ENCODE peak calls at places on chromosomes 12 and 14, in eight cellular contexts. X, V, R, G, C, D, L and W are unnamed samples. For H3K36me3 and H3K4me1, the result is how much of the 10 kb centered on the place peaks cover.

GRCh38 chr14:75063013-75063412 is 811 bp downstream of the ACYP1 start:
- DNase-seq in X (no peak), V (no peak), R (no peak), G (no peak), C (no peak), D (no peak), L (no peak), W (no peak)

GRCh38 chr12:111635524-111635923 is 36.4 kb upstream of the ATXN2 start:
- DNase-seq in X (no peak), V (no peak), R (peak), G (no peak), C (no peak), D (no peak), L (no peak), W (no peak)

GRCh38 chr12:94536040-94536965 is 76.6 kb upstream of the CEP83 start:
- DNase-seq in X (peak), V (no peak), R (no peak), G (no peak), C (no peak), D (no peak), L (no peak), W (no peak)

GRCh38 chr12:3490848-3491382 is at the start of gene PRMT8:
- DNase-seq in X (no peak), V (no peak), R (peak), G (no peak), C (peak), D (no peak), L (no peak), W (no peak)

GRCh38 chr14:39241637-39242036 is 7.9 kb downstream of the MIA2 start:
- DNase-seq in X (no peak), V (no peak), R (peak), G (no peak), C (no peak), D (no peak), L (no peak), W (no peak)

GRCh38 chr12:4645023-4645422 is 3.8 kb downstream of the AKAP3 start:
- DNase-seq in X (no peak), V (no peak), R (no peak), G (no peak), C (peak), D (no peak), L (no peak), W (no peak)

GRCh38 chr14:65230287-65230728 is 128.0 kb upstream of the MAX start:
- DNase-seq in X (peak), V (no peak), R (peak), G (no peak), C (no peak), D (peak), L (no peak), W (no peak)

GRCh38 chr14:71675902-71676291 is 256.3 kb upstream of the RGS6 start:
- DNase-seq in X (no peak), V (no peak), R (peak), G (no peak), C (no peak), D (no peak), L (no peak), W (no peak)

GRCh38 chr12:54251667-54252284 is 28.1 kb downstream of the CBX5 start:
- DNase-seq in X (no peak), V (no peak), R (peak), G (no peak), C (peak), D (no peak), L (no peak), W (no peak)

GRCh38 chr12:15931590-15932053 is 20.5 kb downstream of the DERA start:
- DNase-seq in X (no peak), V (no peak), R (no peak), G (no peak), C (peak), D (no peak), L (no peak), W (no peak)

GRCh38 chr14:97539884-97540283 is 742.7 kb downstream of the VRK1 start:
- DNase-seq in X (no peak), V (no peak), R (no peak), G (no peak), C (no peak), D (no peak), L (no peak), W (no peak)

GRCh38 chr14:30681752-30682355 is 59.7 kb downstream of the SCFD1 start:
- DNase-seq in X (no peak), V (no peak), R (no peak), G (no peak), C (peak), D (no peak), L (no peak), W (no peak)

GRCh38 chr12:93090768-93091172 is 161.7 kb upstream of the EEA1 start:
- DNase-seq in X (no peak), V (no peak), R (peak), G (no peak), C (no peak), D (no peak), L (no peak), W (no peak)

GRCh38 chr14:36660736-36661505 is 739 bp upstream of the PAX9 start:
- DNase-seq in X (no peak), V (no peak), R (no peak), G (peak), C (peak), D (no peak), L (no peak), W (no peak)

DNA sequence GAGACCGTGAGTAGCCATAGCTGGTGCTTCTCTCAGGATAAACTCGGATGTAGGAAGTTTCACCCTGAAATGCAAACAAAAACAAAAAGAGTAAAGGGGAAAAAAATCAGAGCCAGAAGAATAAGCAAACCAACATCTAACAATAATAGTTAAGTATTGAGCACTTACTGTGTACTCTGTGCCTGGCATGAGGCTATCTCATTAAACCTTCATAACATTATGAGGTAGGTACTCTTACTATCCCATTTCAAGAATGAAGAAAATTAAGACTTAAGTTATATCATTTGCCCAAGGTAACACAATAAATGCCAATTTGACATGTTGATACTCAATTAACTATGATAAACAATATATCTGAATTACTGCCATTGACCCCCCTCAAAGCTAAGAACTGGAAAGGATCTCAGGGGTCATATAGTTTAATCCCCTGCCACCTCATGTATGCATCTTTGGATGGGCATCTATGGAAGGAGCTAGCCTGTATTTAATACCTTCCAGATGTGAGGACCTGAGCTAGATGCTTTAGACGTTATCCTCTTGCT is 7.4 kb downstream of the SRSF9 start:
- DNase-seq in X (no peak), V (no peak), R (no peak), G (no peak), C (no peak), D (no peak), L (no peak), W (no peak)
- H3K36me3 ChIP-seq in X (half or more), V (half or more), R (under half), G (half or more), C (half or more), D (under half), L (half or more), W (half or more)

DNA sequence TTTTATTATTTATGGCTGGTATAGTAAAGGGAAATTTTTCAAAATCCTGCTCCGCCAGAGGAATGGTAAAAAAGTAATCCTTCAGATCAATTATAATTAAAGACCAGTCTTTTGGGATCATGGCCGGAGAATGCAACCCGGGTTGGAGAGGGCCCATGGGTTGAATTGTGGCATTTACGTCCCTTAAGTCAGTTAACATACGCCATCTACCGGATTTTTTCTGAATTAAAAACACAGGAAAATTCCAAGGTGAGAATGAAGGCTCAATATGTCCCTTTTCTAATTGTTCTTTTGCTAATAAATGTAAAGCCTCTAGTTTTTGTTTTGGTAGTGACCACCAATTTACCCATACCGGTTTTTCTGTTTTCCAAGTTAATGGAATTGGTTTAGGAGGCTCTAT is 602.8 kb downstream of the ALG10 start:
- DNase-seq in X (no peak), V (no peak), R (no peak), G (no peak), C (peak), D (no peak), L (no peak), W (no peak)
- TF ChIP-seq CTCF in X (peak), V (no peak), R (no peak), G (no peak), C (peak), D (peak), L (no peak), W (no peak)

GRCh38 chr12:53221203-53222076 is 10.6 kb downstream of the RARG start:
- DNase-seq in X (peak), V (peak), R (peak), G (no peak), C (peak), D (peak), L (peak), W (no peak)

GRCh38 chr12:53224268-53224896 is 7.6 kb downstream of the RARG start:
- DNase-seq in X (no peak), V (no peak), R (no peak), G (no peak), C (peak), D (no peak), L (no peak), W (no peak)

GRCh38 chr12:53223391-53224267 is 8.4 kb downstream of the RARG start:
- DNase-seq in X (peak), V (no peak), R (peak), G (no peak), C (peak), D (peak), L (no peak), W (no peak)

GRCh38 chr12:53222170-53223005 is 9.6 kb downstream of the RARG start:
- DNase-seq in X (no peak), V (no peak), R (no peak), G (no peak), C (peak), D (no peak), L (no peak), W (no peak)

GRCh38 chr12:53223006-53223305 is 9.1 kb downstream of the RARG start:
- DNase-seq in X (no peak), V (no peak), R (no peak), G (no peak), C (peak), D (no peak), L (no peak), W (no peak)
- H3K4me1 ChIP-seq in X (half or more), V (under half), R (under half), G (half or more), C (half or more), D (under half), L (half or more), W (half or more)

GRCh38 chr12:64745259-64745807 is 13.9 kb downstream of the GNS start:
- DNase-seq in X (no peak), V (no peak), R (no peak), G (no peak), C (no peak), D (no peak), L (no peak), W (no peak)
- H3K36me3 ChIP-seq in X (half or more), V (half or more), R (under half), G (half or more), C (under half), D (under half), L (half or more), W (under half)

DNA sequence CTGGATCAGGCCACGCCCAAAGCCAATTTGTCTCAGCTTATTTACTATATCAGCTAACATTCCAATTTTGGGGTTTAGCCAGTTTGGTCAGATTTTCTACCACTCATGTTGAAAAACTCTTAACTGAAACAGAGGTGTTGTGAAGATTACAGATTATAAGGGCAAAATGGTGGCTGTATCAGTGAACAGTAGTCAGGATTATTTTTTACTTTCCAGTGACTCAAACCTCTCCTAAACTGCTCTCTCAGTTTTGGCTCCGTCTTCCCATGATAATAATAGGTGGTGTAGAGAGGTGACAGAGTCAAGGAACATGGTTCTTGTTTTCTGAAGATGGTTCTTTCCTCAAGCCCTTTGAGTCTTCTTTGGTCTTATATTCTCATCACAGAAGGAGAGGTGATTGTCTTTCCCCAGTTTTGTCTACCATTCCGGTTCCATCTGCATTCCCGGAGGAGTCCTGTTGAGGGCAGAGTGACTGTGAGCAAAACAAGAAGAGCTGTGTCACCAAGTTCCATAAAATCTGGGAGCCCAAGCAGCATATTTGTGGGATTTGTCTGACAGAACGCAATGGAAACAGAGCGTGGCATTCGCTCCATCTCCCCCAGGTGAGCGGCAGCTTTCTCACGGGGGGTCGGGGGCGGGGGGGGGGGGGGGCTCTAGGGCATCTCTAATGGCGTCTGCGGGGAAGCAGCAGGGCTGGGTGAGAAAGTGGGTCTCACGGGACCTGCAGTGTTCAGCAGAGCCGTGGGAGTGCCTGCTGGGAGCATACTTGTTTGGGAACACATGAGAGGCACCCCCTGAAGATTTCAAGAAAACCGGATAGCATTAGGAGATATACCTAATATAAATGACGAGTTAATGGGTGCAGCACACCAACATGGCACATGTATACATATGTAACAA is 59.1 kb downstream of the TBC1D30 start:
- DNase-seq in X (no peak), V (no peak), R (no peak), G (no peak), C (peak), D (no peak), L (no peak), W (no peak)
- TF ChIP-seq CTCF in X (no peak), V (no peak), R (no peak), G (no peak), C (peak), D (no peak), L (no peak), W (no peak)